ENCODE peak calls at places on chromosome 20, in nine cellular contexts. O is lung; Y is iris pigment epithelial cell; S is WTC11; M is NB4; B is HEK293T; V is HS-5; P is amniotic stem cell; A is stimulated activated CD4-positive, alpha-beta T cell treated with anti-CD3 and anti-CD28 coated beads, Interleukin-4, amount 100 ng/mL, for 4 hours. Z is an unnamed sample.

GRCh38 chr20:62318411-62319345 is 15.9 kb downstream of the ADRM1 start:
- DNase-seq in O (no peak), Y (no peak), S (no peak), M (no peak), B (no peak), V (no peak), P (no peak), A (no peak), Z (no peak)

GRCh38 chr20:41005361-41005729 is 23.3 kb upstream of the TOP1 start:
- DNase-seq in O (peak; percentile 87), Y (peak; percentile 96), S (no peak), M (no peak), B (no peak), V (peak; percentile 90), P (peak; percentile 68), A (no peak), Z (no peak)

GRCh38 chr20:51767018-51767866 is 948 bp downstream of the ATP9A start:
- DNase-seq in O (peak; percentile 87), Y (peak; percentile 50), S (peak; percentile 90), M (no peak), B (peak; percentile 72), V (no peak), P (no peak), A (peak; percentile 39), Z (peak; percentile 23)

GRCh38 chr20:49563015-49563980 is 4.6 kb downstream of the PTGIS start:
- DNase-seq in O (no peak), Y (no peak), S (no peak), M (no peak), B (no peak), V (no peak), P (no peak), A (no peak), Z (no peak)

GRCh38 chr20:18233408-18233943 is 54.9 kb upstream of the ZNF133 start:
- DNase-seq in O (no peak), Y (no peak), S (no peak), M (no peak), B (no peak), V (no peak), P (no peak), A (no peak), Z (no peak)

GRCh38 chr20:3705491-3705969 is 6.9 kb downstream of the SIGLEC1 start:
- DNase-seq in O (no peak), Y (no peak), S (no peak), M (no peak), B (no peak), V (no peak), P (no peak), A (no peak), Z (no peak)

GRCh38 chr20:56469077-56469449 is 636 bp downstream of the RTF2 start:
- DNase-seq in O (no peak), Y (no peak), S (no peak), M (peak; percentile 25), B (no peak), V (no peak), P (no peak), A (no peak), Z (no peak)

GRCh38 chr20:3276400-3277015 is 37.5 kb upstream of the SLC4A11 start:
- DNase-seq in O (no peak), Y (peak; percentile 36), S (peak; percentile 23), M (peak; percentile 60), B (peak; percentile 44), V (no peak), P (no peak), A (no peak), Z (no peak)

GRCh38 chr20:24629668-24630067 is 160.2 kb downstream of the SYNDIG1 start:
- DNase-seq in O (no peak), Y (peak; percentile 21), S (no peak), M (peak; percentile 36), B (no peak), V (no peak), P (no peak), A (no peak), Z (no peak)

GRCh38 chr20:49989234-49990065 is 6.7 kb downstream of the SNAI1 start:
- DNase-seq in O (no peak), Y (peak; percentile 79), S (peak; percentile 33), M (peak; percentile 80), B (no peak), V (peak; percentile 92), P (no peak), A (no peak), Z (no peak)

GRCh38 chr20:51196991-51197651 is 174.2 kb upstream of the KCNG1 start:
- DNase-seq in O (no peak), Y (no peak), S (no peak), M (no peak), B (no peak), V (no peak), P (no peak), A (no peak), Z (no peak)

GRCh38 chr20:62928246-62928939 is 2.1 kb upstream of the DIDO1 start:
- DNase-seq in O (no peak), Y (no peak), S (peak; percentile 75), M (no peak), B (no peak), V (no peak), P (no peak), A (no peak), Z (no peak)

GRCh38 chr20:51811040-51811351 is 8.7 kb upstream of the SALL4 start:
- DNase-seq in O (no peak), Y (peak; percentile 97), S (no peak), M (no peak), B (no peak), V (peak; percentile 100), P (no peak), A (no peak), Z (no peak)

GRCh38 chr20:11387189-11387754 is 530.4 kb upstream of the BTBD3 start:
- DNase-seq in O (no peak), Y (peak; percentile 95), S (no peak), M (no peak), B (no peak), V (peak; percentile 97), P (no peak), A (no peak), Z (no peak)

GRCh38 chr20:23086056-23086551 is at the start of gene CD93:
- DNase-seq in O (no peak), Y (peak; percentile 36), S (no peak), M (peak; percentile 86), B (no peak), V (no peak), P (no peak), A (no peak), Z (no peak)

GRCh38 chr20:47172579-47172978 is 183.9 kb downstream of the ZMYND8 start:
- DNase-seq in O (no peak), Y (no peak), S (no peak), M (no peak), B (no peak), V (no peak), P (no peak), A (no peak), Z (no peak)

GRCh38 chr20:14672066-14672465 is 334.7 kb upstream of the FLRT3 start:
- DNase-seq in O (no peak), Y (peak; percentile 0), S (no peak), M (no peak), B (no peak), V (no peak), P (no peak), A (no peak), Z (no peak)

GRCh38 chr20:31823360-31824124 is 4.4 kb downstream of the MYLK2 start:
- DNase-seq in O (no peak), Y (no peak), S (no peak), M (peak; percentile 37), B (no peak), V (no peak), P (no peak), A (no peak), Z (no peak)

Z was measured in activated T-cell treated with anti-CD3 and anti-CD28 coated beads for 24 hours.